ENCODE peak calls at places on chromosomes 13 and 19, in four cellular contexts. F, H, M and D are unnamed samples.

GRCh38 chr13:34816543-34816942 is 125.5 kb upstream of the NBEA start:
- DNase-seq in M (peak), F (no peak), H (no peak), D (no peak)

GRCh38 chr13:28533049-28533436 is 38.1 kb upstream of the FLT1 start:
- DNase-seq in H (no peak), M (peak), F (no peak), D (no peak)

GRCh38 chr13:50071399-50071798 is 56.2 kb downstream of the KCNRG start:
- DNase-seq in F (no peak), M (no peak), H (no peak), D (no peak)

GRCh38 chr13:50215389-50215788 is 200.1 kb downstream of the KCNRG start:
- DNase-seq in H (no peak), M (peak), F (no peak), D (no peak)

GRCh38 chr13:46578590-46578975 is 25.6 kb downstream of the LRCH1 start:
- DNase-seq in H (no peak), F (no peak), M (no peak), D (no peak)

GRCh38 chr13:30016398-30016797 is 166.0 kb upstream of the UBL3 start:
- DNase-seq in F (no peak), H (no peak), M (no peak), D (no peak)

GRCh38 chr13:73722120-73722519 is 412.1 kb downstream of the KLF12 start:
- DNase-seq in F (no peak), H (no peak), M (peak), D (no peak)

GRCh38 chr13:96003304-96003703 is 49.9 kb downstream of the UGGT2 start:
- DNase-seq in M (no peak), F (no peak), H (no peak), D (no peak)

GRCh38 chr13:84192125-84192524 is 309.9 kb upstream of the SLITRK1 start:
- DNase-seq in M (peak), H (no peak), F (no peak), D (no peak)

GRCh38 chr19:17079710-17080440 is 4.3 kb downstream of the MYO9B start:
- DNase-seq in F (peak), H (peak), M (peak), D (peak)

GRCh38 chr13:91313103-91313502 is 34.4 kb upstream of the MIR17HG start:
- DNase-seq in F (no peak), H (no peak), M (peak), D (no peak)

GRCh38 chr13:113935081-113935511 is 38.8 kb downstream of the C13orf46 start:
- DNase-seq in F (peak), M (no peak), H (peak), D (peak)

GRCh38 chr13:49063526-49063925 is 87.8 kb downstream of the FNDC3A start:
- DNase-seq in H (no peak), M (peak), F (no peak), D (no peak)

GRCh38 chr19:918481-919156 is 1.5 kb downstream of the KISS1R start:
- DNase-seq in H (no peak), M (no peak), F (no peak), D (no peak)

GRCh38 chr13:111177803-111178389 is 62.8 kb downstream of the ARHGEF7 start:
- DNase-seq in H (no peak), F (no peak), M (peak), D (no peak)